ENCODE peak calls at places on chromosomes 12 and 14, in eight cellular contexts. One of them, this sample, is unnamed.

GRCh38 chr12:69019910-69020309 is 86.9 kb upstream of the CPM start:
- DNase-seq in memory B cell: no peak
- DNase-seq in activated B cell treated with CpG ODN at 0.5 μM for 24 hours: no peak
- DNase-seq in transverse colon: no peak
- DNase-seq in effector memory CD4-positive, alpha-beta T cell: no peak
- DNase-seq in SHP77: no peak
- DNase-seq in iPS-NIHi11: no peak
- DNase-seq in neural crest cell: no peak
- DNase-seq in this sample: no peak

GRCh38 chr14:56125772-56126411 is 7.7 kb downstream of the PELI2 start:
- DNase-seq in iPS-NIHi11: no peak
- DNase-seq in SHP77: peak
- DNase-seq in memory B cell: no peak
- DNase-seq in activated B cell treated with CpG ODN at 0.5 μM for 24 hours: no peak
- DNase-seq in neural crest cell: no peak
- DNase-seq in transverse colon: no peak
- DNase-seq in effector memory CD4-positive, alpha-beta T cell: no peak
- DNase-seq in this sample: no peak

GRCh38 chr14:60482743-60483142 is 3.1 kb downstream of the C14orf39 start:
- DNase-seq in SHP77: no peak
- DNase-seq in memory B cell: no peak
- DNase-seq in iPS-NIHi11: no peak
- DNase-seq in neural crest cell: no peak
- DNase-seq in transverse colon: no peak
- DNase-seq in activated B cell treated with CpG ODN at 0.5 μM for 24 hours: no peak
- DNase-seq in effector memory CD4-positive, alpha-beta T cell: no peak
- DNase-seq in this sample: no peak

GRCh38 chr12:5432011-5432400 is at the start of gene NTF3:
- DNase-seq in transverse colon: no peak
- DNase-seq in effector memory CD4-positive, alpha-beta T cell: no peak
- DNase-seq in memory B cell: no peak
- DNase-seq in activated B cell treated with CpG ODN at 0.5 μM for 24 hours: no peak
- DNase-seq in iPS-NIHi11: peak
- DNase-seq in SHP77: no peak
- DNase-seq in neural crest cell: peak
- DNase-seq in this sample: no peak

GRCh38 chr14:55662757-55663156 is 82.8 kb downstream of the KTN1 start:
- DNase-seq in neural crest cell: no peak
- DNase-seq in SHP77: no peak
- DNase-seq in transverse colon: no peak
- DNase-seq in memory B cell: no peak
- DNase-seq in activated B cell treated with CpG ODN at 0.5 μM for 24 hours: no peak
- DNase-seq in iPS-NIHi11: no peak
- DNase-seq in effector memory CD4-positive, alpha-beta T cell: no peak
- DNase-seq in this sample: no peak

GRCh38 chr12:93165384-93165932 is 212.3 kb upstream of the NUDT4 start:
- DNase-seq in transverse colon: no peak
- DNase-seq in neural crest cell: no peak
- DNase-seq in effector memory CD4-positive, alpha-beta T cell: no peak
- DNase-seq in memory B cell: no peak
- DNase-seq in iPS-NIHi11: no peak
- DNase-seq in SHP77: no peak
- DNase-seq in activated B cell treated with CpG ODN at 0.5 μM for 24 hours: no peak
- DNase-seq in this sample: no peak

GRCh38 chr12:18103624-18104023 is 13.6 kb upstream of the RERGL start:
- DNase-seq in SHP77: no peak
- DNase-seq in memory B cell: no peak
- DNase-seq in iPS-NIHi11: no peak
- DNase-seq in effector memory CD4-positive, alpha-beta T cell: no peak
- DNase-seq in transverse colon: no peak
- DNase-seq in neural crest cell: no peak
- DNase-seq in activated B cell treated with CpG ODN at 0.5 μM for 24 hours: no peak
- DNase-seq in this sample: no peak

GRCh38 chr12:132886529-132887477 is 602 bp downstream of the CHFR start:
- DNase-seq in SHP77: peak
- DNase-seq in iPS-NIHi11: no peak
- DNase-seq in transverse colon: peak
- DNase-seq in memory B cell: no peak
- DNase-seq in neural crest cell: no peak
- DNase-seq in effector memory CD4-positive, alpha-beta T cell: no peak
- DNase-seq in activated B cell treated with CpG ODN at 0.5 μM for 24 hours: no peak
- DNase-seq in this sample: no peak

GRCh38 chr14:103067231-103067954 is 10.0 kb upstream of the CDC42BPB start:
- DNase-seq in SHP77: no peak
- DNase-seq in activated B cell treated with CpG ODN at 0.5 μM for 24 hours: no peak
- DNase-seq in effector memory CD4-positive, alpha-beta T cell: no peak
- DNase-seq in iPS-NIHi11: no peak
- DNase-seq in transverse colon: peak
- DNase-seq in neural crest cell: no peak
- DNase-seq in memory B cell: no peak
- DNase-seq in this sample: no peak

GRCh38 chr14:106185837-106186233 is 659.5 kb downstream of the TMEM121 start:
- DNase-seq in activated B cell treated with CpG ODN at 0.5 μM for 24 hours: no peak
- DNase-seq in transverse colon: peak
- DNase-seq in neural crest cell: no peak
- DNase-seq in SHP77: no peak
- DNase-seq in memory B cell: no peak
- DNase-seq in iPS-NIHi11: no peak
- DNase-seq in effector memory CD4-positive, alpha-beta T cell: peak
- DNase-seq in this sample: no peak

GRCh38 chr12:93050026-93050747 is 121.1 kb upstream of the EEA1 start:
- DNase-seq in iPS-NIHi11: no peak
- DNase-seq in memory B cell: no peak
- DNase-seq in neural crest cell: no peak
- DNase-seq in activated B cell treated with CpG ODN at 0.5 μM for 24 hours: no peak
- DNase-seq in SHP77: no peak
- DNase-seq in transverse colon: no peak
- DNase-seq in effector memory CD4-positive, alpha-beta T cell: no peak
- DNase-seq in this sample: no peak

GRCh38 chr14:69876221-69876847 is 2.9 kb upstream of the SMOC1 start:
- DNase-seq in SHP77: no peak
- DNase-seq in iPS-NIHi11: no peak
- DNase-seq in activated B cell treated with CpG ODN at 0.5 μM for 24 hours: no peak
- DNase-seq in neural crest cell: no peak
- DNase-seq in memory B cell: no peak
- DNase-seq in effector memory CD4-positive, alpha-beta T cell: no peak
- DNase-seq in transverse colon: no peak
- DNase-seq in this sample: no peak

GRCh38 chr12:23245186-23245585 is 620.2 kb downstream of the ETNK1 start:
- DNase-seq in transverse colon: no peak
- DNase-seq in iPS-NIHi11: no peak
- DNase-seq in memory B cell: no peak
- DNase-seq in SHP77: no peak
- DNase-seq in neural crest cell: no peak
- DNase-seq in activated B cell treated with CpG ODN at 0.5 μM for 24 hours: no peak
- DNase-seq in effector memory CD4-positive, alpha-beta T cell: no peak
- DNase-seq in this sample: no peak

GRCh38 chr12:52317443-52318052 is 3.6 kb downstream of the KRT83 start:
- DNase-seq in iPS-NIHi11: no peak
- DNase-seq in SHP77: no peak
- DNase-seq in transverse colon: no peak
- DNase-seq in memory B cell: no peak
- DNase-seq in activated B cell treated with CpG ODN at 0.5 μM for 24 hours: no peak
- DNase-seq in neural crest cell: no peak
- DNase-seq in effector memory CD4-positive, alpha-beta T cell: no peak
- DNase-seq in this sample: no peak

GRCh38 chr12:70556179-70556869 is 80.9 kb downstream of the PTPRB start:
- DNase-seq in transverse colon: no peak
- DNase-seq in effector memory CD4-positive, alpha-beta T cell: no peak
- DNase-seq in neural crest cell: no peak
- DNase-seq in activated B cell treated with CpG ODN at 0.5 μM for 24 hours: no peak
- DNase-seq in iPS-NIHi11: no peak
- DNase-seq in memory B cell: no peak
- DNase-seq in SHP77: no peak
- DNase-seq in this sample: no peak

GRCh38 chr12:119005085-119005484 is 23.7 kb downstream of the SRRM4 start:
- DNase-seq in SHP77: no peak
- DNase-seq in effector memory CD4-positive, alpha-beta T cell: no peak
- DNase-seq in activated B cell treated with CpG ODN at 0.5 μM for 24 hours: no peak
- DNase-seq in neural crest cell: no peak
- DNase-seq in memory B cell: no peak
- DNase-seq in transverse colon: no peak
- DNase-seq in iPS-NIHi11: no peak
- DNase-seq in this sample: no peak

GRCh38 chr12:39946361-39946948 is 159.4 kb downstream of the SLC2A13 start:
- DNase-seq in memory B cell: no peak
- DNase-seq in SHP77: no peak
- DNase-seq in effector memory CD4-positive, alpha-beta T cell: no peak
- DNase-seq in iPS-NIHi11: no peak
- DNase-seq in transverse colon: no peak
- DNase-seq in activated B cell treated with CpG ODN at 0.5 μM for 24 hours: no peak
- DNase-seq in neural crest cell: no peak
- DNase-seq in this sample: no peak

GRCh38 chr14:61927521-61927920 is 165.3 kb downstream of the SNAPC1 start:
- DNase-seq in activated B cell treated with CpG ODN at 0.5 μM for 24 hours: no peak
- DNase-seq in transverse colon: no peak
- DNase-seq in SHP77: no peak
- DNase-seq in neural crest cell: no peak
- DNase-seq in memory B cell: no peak
- DNase-seq in iPS-NIHi11: peak
- DNase-seq in effector memory CD4-positive, alpha-beta T cell: no peak
- DNase-seq in this sample: no peak

GRCh38 chr12:27924350-27925140 is 48.0 kb downstream of the PTHLH start:
- DNase-seq in neural crest cell: no peak
- DNase-seq in iPS-NIHi11: no peak
- DNase-seq in transverse colon: no peak
- DNase-seq in memory B cell: no peak
- DNase-seq in SHP77: no peak
- DNase-seq in activated B cell treated with CpG ODN at 0.5 μM for 24 hours: no peak
- DNase-seq in effector memory CD4-positive, alpha-beta T cell: no peak
- DNase-seq in this sample: no peak

GRCh38 chr12:93979189-93979588 is 169.2 kb upstream of the PLXNC1 start:
- DNase-seq in activated B cell treated with CpG ODN at 0.5 μM for 24 hours: no peak
- DNase-seq in effector memory CD4-positive, alpha-beta T cell: no peak
- DNase-seq in transverse colon: peak
- DNase-seq in iPS-NIHi11: peak
- DNase-seq in neural crest cell: no peak
- DNase-seq in memory B cell: no peak
- DNase-seq in SHP77: no peak
- DNase-seq in this sample: peak

GRCh38 chr12:128971802-128972201 is 118.5 kb downstream of the GLT1D1 start:
- DNase-seq in memory B cell: no peak
- DNase-seq in iPS-NIHi11: no peak
- DNase-seq in effector memory CD4-positive, alpha-beta T cell: no peak
- DNase-seq in activated B cell treated with CpG ODN at 0.5 μM for 24 hours: no peak
- DNase-seq in SHP77: peak
- DNase-seq in transverse colon: no peak
- DNase-seq in neural crest cell: no peak
- DNase-seq in this sample: no peak

GRCh38 chr14:61747342-61747741 is 14.9 kb upstream of the SNAPC1 start:
- DNase-seq in neural crest cell: no peak
- DNase-seq in memory B cell: no peak
- DNase-seq in effector memory CD4-positive, alpha-beta T cell: no peak
- DNase-seq in SHP77: no peak
- DNase-seq in transverse colon: no peak
- DNase-seq in activated B cell treated with CpG ODN at 0.5 μM for 24 hours: no peak
- DNase-seq in iPS-NIHi11: no peak
- DNase-seq in this sample: no peak

GRCh38 chr12:3453947-3454675 is 36.9 kb upstream of the PRMT8 start:
- DNase-seq in SHP77: no peak
- DNase-seq in neural crest cell: no peak
- DNase-seq in activated B cell treated with CpG ODN at 0.5 μM for 24 hours: no peak
- DNase-seq in memory B cell: no peak
- DNase-seq in effector memory CD4-positive, alpha-beta T cell: no peak
- DNase-seq in transverse colon: no peak
- DNase-seq in iPS-NIHi11: no peak
- DNase-seq in this sample: no peak

GRCh38 chr14:22896351-22896750 is 13.3 kb downstream of the REM2 start:
- DNase-seq in SHP77: no peak
- DNase-seq in activated B cell treated with CpG ODN at 0.5 μM for 24 hours: no peak
- DNase-seq in effector memory CD4-positive, alpha-beta T cell: no peak
- DNase-seq in neural crest cell: no peak
- DNase-seq in transverse colon: no peak
- DNase-seq in memory B cell: no peak
- DNase-seq in iPS-NIHi11: no peak
- DNase-seq in this sample: no peak

GRCh38 chr14:30573203-30573814 is 14.4 kb downstream of the G2E3 start:
- DNase-seq in activated B cell treated with CpG ODN at 0.5 μM for 24 hours: no peak
- DNase-seq in neural crest cell: no peak
- DNase-seq in iPS-NIHi11: no peak
- DNase-seq in effector memory CD4-positive, alpha-beta T cell: no peak
- DNase-seq in transverse colon: no peak
- DNase-seq in SHP77: no peak
- DNase-seq in memory B cell: no peak
- DNase-seq in this sample: no peak

GRCh38 chr14:99619873-99620834 is 16.1 kb upstream of the CCDC85C start:
- DNase-seq in neural crest cell: no peak
- DNase-seq in iPS-NIHi11: no peak
- DNase-seq in memory B cell: no peak
- DNase-seq in transverse colon: no peak
- DNase-seq in effector memory CD4-positive, alpha-beta T cell: no peak
- DNase-seq in activated B cell treated with CpG ODN at 0.5 μM for 24 hours: no peak
- DNase-seq in SHP77: no peak
- DNase-seq in this sample: no peak

GRCh38 chr12:45216983-45217485 is 1.1 kb downstream of the ANO6 start:
- DNase-seq in activated B cell treated with CpG ODN at 0.5 μM for 24 hours: no peak
- DNase-seq in transverse colon: no peak
- DNase-seq in effector memory CD4-positive, alpha-beta T cell: no peak
- DNase-seq in memory B cell: no peak
- DNase-seq in SHP77: no peak
- DNase-seq in iPS-NIHi11: no peak
- DNase-seq in neural crest cell: no peak
- DNase-seq in this sample: no peak

GRCh38 chr12:71426648-71427047 is 12.9 kb upstream of the LGR5 start:
- DNase-seq in iPS-NIHi11: no peak
- DNase-seq in neural crest cell: no peak
- DNase-seq in SHP77: no peak
- DNase-seq in activated B cell treated with CpG ODN at 0.5 μM for 24 hours: no peak
- DNase-seq in effector memory CD4-positive, alpha-beta T cell: no peak
- DNase-seq in transverse colon: no peak
- DNase-seq in memory B cell: no peak
- DNase-seq in this sample: no peak

GRCh38 chr12:132167610-132168310 is 23.5 kb downstream of the NOC4L start:
- DNase-seq in neural crest cell: no peak
- DNase-seq in SHP77: no peak
- DNase-seq in effector memory CD4-positive, alpha-beta T cell: no peak
- DNase-seq in transverse colon: no peak
- DNase-seq in memory B cell: no peak
- DNase-seq in iPS-NIHi11: no peak
- DNase-seq in activated B cell treated with CpG ODN at 0.5 μM for 24 hours: no peak
- DNase-seq in this sample: no peak

GRCh38 chr12:50248883-50249282 is 34.4 kb downstream of the LIMA1 start:
- DNase-seq in transverse colon: no peak
- DNase-seq in neural crest cell: no peak
- DNase-seq in SHP77: no peak
- DNase-seq in activated B cell treated with CpG ODN at 0.5 μM for 24 hours: no peak
- DNase-seq in effector memory CD4-positive, alpha-beta T cell: no peak
- DNase-seq in iPS-NIHi11: no peak
- DNase-seq in memory B cell: no peak
- DNase-seq in this sample: no peak

GRCh38 chr12:89151536-89151935 is 200.8 kb downstream of the DUSP6 start:
- DNase-seq in iPS-NIHi11: no peak
- DNase-seq in activated B cell treated with CpG ODN at 0.5 μM for 24 hours: no peak
- DNase-seq in transverse colon: no peak
- DNase-seq in neural crest cell: no peak
- DNase-seq in memory B cell: no peak
- DNase-seq in SHP77: no peak
- DNase-seq in effector memory CD4-positive, alpha-beta T cell: no peak
- DNase-seq in this sample: no peak

GRCh38 chr14:54490448-54490805 is 1.6 kb upstream of the GMFB start:
- DNase-seq in SHP77: no peak
- DNase-seq in memory B cell: no peak
- DNase-seq in neural crest cell: no peak
- DNase-seq in iPS-NIHi11: no peak
- DNase-seq in effector memory CD4-positive, alpha-beta T cell: no peak
- DNase-seq in transverse colon: no peak
- DNase-seq in activated B cell treated with CpG ODN at 0.5 μM for 24 hours: no peak
- DNase-seq in this sample: no peak

GRCh38 chr12:2051700-2052625 is 824 bp upstream of the CACNA1C start:
- DNase-seq in memory B cell: no peak
- DNase-seq in iPS-NIHi11: no peak
- DNase-seq in transverse colon: no peak
- DNase-seq in activated B cell treated with CpG ODN at 0.5 μM for 24 hours: no peak
- DNase-seq in neural crest cell: no peak
- DNase-seq in SHP77: no peak
- DNase-seq in effector memory CD4-positive, alpha-beta T cell: no peak
- DNase-seq in this sample: no peak

GRCh38 chr14:34365309-34365915 is 96.6 kb downstream of the SPTSSA start:
- DNase-seq in neural crest cell: no peak
- DNase-seq in SHP77: peak
- DNase-seq in iPS-NIHi11: no peak
- DNase-seq in effector memory CD4-positive, alpha-beta T cell: no peak
- DNase-seq in transverse colon: no peak
- DNase-seq in memory B cell: no peak
- DNase-seq in activated B cell treated with CpG ODN at 0.5 μM for 24 hours: no peak
- DNase-seq in this sample: no peak

This sample was measured in iPS DF 6.9.